ENCODE peak calls at places on chromosomes 4 and X, in five cellular contexts. W is omental fat pad, T is Caco-2, B is kidney, U is lower leg skin. M is an unnamed sample.
A peak's percentile ranks its signal among the peaks of the same experiment; 100 is the strongest.

GRCh38 chrX:97639526-97639925 is 755.8 kb downstream of the RPA4 start:
- DNase-seq in W (no peak), T (no peak), U (no peak), B (no peak), M (no peak)

GRCh38 chr4:48462363-48462762 is 20.8 kb upstream of the SLC10A4 start:
- DNase-seq in W (no peak), U (no peak), B (no peak), T (no peak), M (no peak)

GRCh38 chr4:8278421-8279287 is 9.1 kb downstream of the HTRA3 start:
- DNase-seq in W (no peak), U (no peak), B (peak; percentile 68), T (no peak), M (peak; percentile 55)

GRCh38 chrX:46575586-46575985 is 2.0 kb downstream of the CHST7 start:
- DNase-seq in U (no peak), T (no peak), B (no peak), W (no peak), M (no peak)

GRCh38 chrX:16075087-16075486 is 48.3 kb upstream of the GRPR start:
- DNase-seq in B (no peak), T (no peak), W (no peak), U (no peak), M (peak; percentile 23)

GRCh38 chrX:81201692-81202412 is at the start of the genes HMGN5 and SH3BGRL:
- DNase-seq in T (peak; percentile 73), B (peak; percentile 91), W (no peak), U (peak; percentile 72), M (peak; percentile 83)

GRCh38 chr4:116829187-116829586 is 256.2 kb downstream of the TRAM1L1 start:
- DNase-seq in W (no peak), B (no peak), U (no peak), T (no peak), M (no peak)

GRCh38 chr4:112953295-112953694 is 96.2 kb upstream of the ANK2 start:
- DNase-seq in B (no peak), W (no peak), T (no peak), U (no peak), M (no peak)

GRCh38 chrX:31236231-31236630 is 164.4 kb upstream of the FTHL17 start:
- DNase-seq in W (no peak), U (no peak), T (no peak), B (no peak), M (no peak)

GRCh38 chr4:76879731-76880364 is 18.1 kb downstream of the SOWAHB start:
- DNase-seq in T (no peak), B (no peak), U (no peak), W (no peak), M (peak; percentile 16)

GRCh38 chr4:24912252-24913098 is at the start of gene CCDC149:
- DNase-seq in W (peak; percentile 25), T (peak; percentile 55), U (no peak), B (peak; percentile 93), M (peak; percentile 84)

GRCh38 chrX:17656556-17656955 is 80.7 kb upstream of the SCML1 start:
- DNase-seq in B (no peak), W (no peak), U (no peak), T (no peak), M (no peak)
- TF ChIP-seq CTCF in B (no peak), W (no peak), U (no peak), T (no peak), M (no peak)

GRCh38 chr4:151039733-151040132 is 24.6 kb upstream of the LRBA start:
- DNase-seq in B (no peak), T (no peak), U (no peak), W (no peak), M (peak; percentile 41)

GRCh38 chr4:151038452-151039157 is 23.5 kb upstream of the LRBA start:
- DNase-seq in T (no peak), U (no peak), B (no peak), W (no peak), M (no peak)

GRCh38 chr4:151034829-151035228 is 19.7 kb upstream of the LRBA start:
- DNase-seq in B (no peak), U (no peak), T (no peak), W (no peak), M (no peak)

GRCh38 chr4:151031831-151032605 is 16.9 kb upstream of the LRBA start:
- DNase-seq in W (no peak), U (no peak), B (no peak), T (no peak), M (peak; percentile 28)

DNA sequence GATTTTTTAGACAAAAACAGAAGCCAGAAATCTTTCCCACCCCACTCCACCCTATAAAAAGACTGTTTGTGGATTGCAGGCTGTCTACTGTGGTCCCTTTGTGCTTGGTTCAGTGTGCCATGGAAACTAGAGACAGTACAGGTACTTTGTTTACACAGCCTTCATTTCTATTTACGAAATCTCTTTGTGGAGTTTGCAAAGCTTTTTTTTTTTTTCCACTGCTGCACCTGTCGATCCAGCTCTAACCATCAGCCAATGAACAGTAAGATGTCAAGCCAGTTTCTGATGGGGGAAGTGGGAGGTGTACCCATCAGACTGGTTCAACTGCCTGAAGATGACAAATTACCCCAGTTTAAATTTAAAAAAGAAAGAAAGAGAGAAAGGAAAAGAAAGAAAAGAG is 20.2 kb upstream of the LRBA start:
- DNase-seq in U (no peak), W (no peak), T (peak; percentile 78), B (no peak), M (no peak)
- TF ChIP-seq CTCF in U (no peak), W (no peak), T (no peak), B (no peak), M (no peak)

GRCh38 chr4:12894062-12894461 is 590.1 kb downstream of the RAB28 start:
- DNase-seq in B (no peak), W (no peak), U (no peak), T (no peak), M (no peak)
- TF ChIP-seq CTCF in B (no peak), W (no peak), U (no peak), T (no peak), M (no peak)

DNA sequence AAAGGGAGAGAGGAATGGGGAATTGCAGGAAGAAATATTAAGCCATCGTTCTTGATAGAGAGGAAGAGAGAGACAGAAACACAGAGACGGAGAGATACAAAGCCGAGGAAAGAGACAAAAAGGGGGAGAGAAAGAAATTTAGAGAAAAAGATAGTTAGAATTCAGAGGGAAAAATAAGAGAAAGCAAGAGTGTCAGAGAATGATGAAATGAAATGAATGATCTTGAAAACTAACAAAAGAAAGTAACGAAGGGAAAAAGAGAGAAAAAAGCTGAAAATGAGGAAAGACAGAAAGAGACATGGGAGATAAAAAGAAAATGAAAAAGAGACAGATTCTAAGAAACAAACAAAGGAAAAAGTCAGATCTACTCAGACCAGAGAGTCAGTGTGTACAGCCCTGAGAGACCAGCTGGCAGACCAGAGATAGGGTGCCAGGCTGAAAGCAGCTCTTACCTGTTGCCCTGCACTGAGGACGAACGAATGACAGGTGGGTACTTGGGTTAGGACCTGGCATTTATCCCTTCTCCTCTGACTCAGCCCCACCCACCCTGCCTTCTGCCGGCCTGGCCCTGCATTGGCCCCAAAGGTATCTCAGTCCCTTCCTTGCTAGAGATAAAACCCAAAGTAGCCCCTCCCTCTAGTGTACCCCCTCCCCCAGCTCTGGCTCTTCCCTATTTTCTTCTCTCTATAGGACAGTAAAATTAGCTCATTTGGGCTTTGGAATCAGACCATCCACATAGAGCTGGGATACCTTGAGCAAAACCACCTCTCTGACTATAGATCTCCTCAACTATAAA is at the start of gene ALAS2:
- DNase-seq in W (no peak), B (no peak), U (no peak), T (no peak), M (no peak)
- TF ChIP-seq CTCF in W (no peak), B (no peak), U (no peak), T (no peak), M (no peak)

DNA sequence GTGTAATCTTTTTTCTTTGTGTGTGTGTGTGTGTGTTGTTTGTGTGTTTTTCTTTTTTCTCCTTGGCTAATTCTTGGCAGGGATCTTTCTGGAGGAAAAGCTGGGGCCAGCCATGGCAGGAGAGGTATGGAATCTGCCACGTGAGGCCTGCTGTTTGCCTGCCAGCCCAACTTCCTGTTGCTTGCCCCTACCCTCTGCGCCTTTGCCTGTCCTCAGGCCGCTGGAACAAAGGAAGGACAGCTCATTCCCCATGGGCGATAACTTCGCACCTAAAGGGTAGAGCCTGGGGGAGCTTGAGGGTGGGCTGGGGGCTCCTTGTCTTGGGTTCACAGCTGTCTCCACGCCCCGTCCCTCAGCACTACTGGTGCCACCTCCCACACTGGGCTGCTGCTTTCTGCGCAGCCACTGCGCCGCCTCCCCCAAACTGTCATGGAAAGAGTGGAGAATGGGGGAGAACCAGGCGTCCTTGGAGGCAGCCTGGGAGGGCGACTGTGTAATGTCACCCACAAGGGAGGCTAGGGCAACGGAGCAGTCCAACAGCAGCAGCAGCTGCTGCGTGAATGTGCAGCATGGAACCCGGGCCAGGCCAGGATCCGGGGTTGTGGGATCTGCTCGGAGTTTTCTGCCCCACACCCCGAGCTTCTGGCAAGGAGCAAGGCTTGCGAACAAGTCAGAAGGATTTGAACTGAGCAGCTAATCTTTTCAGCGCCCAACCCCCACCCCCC is 12.3 kb upstream of the YIPF7 start:
- DNase-seq in W (no peak), U (no peak), T (no peak), B (peak; percentile 46), M (no peak)
- TF ChIP-seq CTCF in W (no peak), U (no peak), T (no peak), B (no peak), M (no peak)

GRCh38 chr4:55560096-55560495 is 13.4 kb upstream of the CLOCK start:
- DNase-seq in T (no peak), B (no peak), W (no peak), U (no peak), M (no peak)

GRCh38 chr4:55553442-55553841 is 6.7 kb upstream of the CLOCK start:
- DNase-seq in U (no peak), T (peak; percentile 5), W (peak; percentile 28), B (no peak), M (no peak)

GRCh38 chr4:55549888-55550287 is 3.2 kb upstream of the CLOCK start:
- DNase-seq in W (no peak), B (no peak), T (no peak), U (no peak), M (peak; percentile 47)

DNA sequence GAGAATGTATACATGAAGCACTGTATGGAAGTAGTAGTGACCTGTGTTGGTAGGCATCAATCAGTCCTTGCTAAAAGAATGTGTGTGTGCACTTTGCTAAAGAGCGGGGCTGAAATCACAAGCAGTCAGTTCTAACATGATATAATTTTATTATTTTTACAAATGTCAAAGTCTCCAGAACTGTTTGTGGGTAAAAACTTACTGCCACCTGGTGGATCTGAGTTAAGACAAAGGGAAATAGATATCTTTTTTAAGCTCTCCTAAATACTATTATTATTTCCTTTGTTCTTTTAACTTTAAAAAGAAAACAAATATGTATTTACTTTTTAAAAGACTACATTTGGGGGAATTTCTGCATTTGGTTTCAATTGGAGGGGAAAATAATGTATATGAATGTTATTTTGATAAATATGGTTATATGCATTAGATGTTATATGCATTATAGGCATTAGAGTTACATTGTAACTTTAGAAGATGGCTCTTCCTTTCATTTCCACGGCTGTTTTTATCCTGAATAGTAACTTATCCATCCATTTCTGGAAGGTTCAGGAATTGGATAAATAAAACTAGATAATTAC is 7.8 kb upstream of the CLOCK start:
- DNase-seq in T (no peak), B (no peak), W (no peak), U (no peak), M (peak; percentile 48)
- TF ChIP-seq CTCF in T (peak; percentile 31), B (peak; percentile 10), W (no peak), U (no peak), M (peak; percentile 32)

DNA sequence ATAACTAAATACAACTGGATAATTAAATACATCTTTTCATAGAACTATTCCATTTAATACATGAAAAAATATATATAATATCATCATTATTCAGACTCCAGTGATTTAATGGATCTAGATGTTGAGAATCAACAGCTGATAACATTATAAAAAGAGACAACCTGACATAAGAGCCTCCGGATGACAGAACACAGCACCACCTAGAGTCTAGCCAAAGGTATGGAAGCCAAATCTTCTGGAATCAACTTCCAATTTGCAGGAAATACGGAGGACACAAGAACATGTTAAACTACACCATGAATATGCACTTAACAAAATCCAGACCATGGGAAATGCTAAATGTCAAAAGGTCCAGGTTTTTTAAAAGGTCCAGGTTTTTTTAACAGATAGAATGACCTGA is 55.0 kb downstream of the LRBA start:
- DNase-seq in B (no peak), W (no peak), T (no peak), U (no peak), M (peak; percentile 52)
- TF ChIP-seq CTCF in B (peak; percentile 39), W (no peak), T (peak; percentile 21), U (no peak), M (peak; percentile 51)

M was measured in MCF 10A.